ENCODE peak calls at places on chromosomes 7 and 10, in six cellular contexts. One of them, this sample, is unnamed.

GRCh38 chr7:83148776-83149175 is 13.9 kb downstream of the PCLO start:
- DNase-seq in adrenal gland: no peak
- DNase-seq in H1: no peak
- DNase-seq in A549: peak
- DNase-seq in transverse colon: no peak
- DNase-seq in prostate gland: no peak
- DNase-seq in this sample: no peak

GRCh38 chr10:75358835-75359421 is 42.6 kb downstream of the ZNF503 start:
- DNase-seq in adrenal gland: peak
- DNase-seq in H1: no peak
- DNase-seq in A549: peak
- DNase-seq in transverse colon: no peak
- DNase-seq in prostate gland: no peak
- DNase-seq in this sample: no peak

GRCh38 chr7:108055541-108056135 is 52.7 kb upstream of the LAMB1 start:
- DNase-seq in adrenal gland: no peak
- DNase-seq in H1: no peak
- DNase-seq in A549: no peak
- DNase-seq in transverse colon: no peak
- DNase-seq in prostate gland: no peak
- DNase-seq in this sample: no peak

GRCh38 chr7:44977304-44977858 is 1.4 kb downstream of the MYO1G start:
- DNase-seq in adrenal gland: no peak
- DNase-seq in H1: no peak
- DNase-seq in A549: no peak
- DNase-seq in transverse colon: no peak
- DNase-seq in prostate gland: no peak
- DNase-seq in this sample: no peak

GRCh38 chr7:146499970-146500369 is 383.4 kb downstream of the CNTNAP2 start:
- DNase-seq in adrenal gland: no peak
- DNase-seq in H1: no peak
- DNase-seq in A549: no peak
- DNase-seq in transverse colon: no peak
- DNase-seq in prostate gland: no peak
- DNase-seq in this sample: no peak

GRCh38 chr10:72079356-72079755 is 9.0 kb downstream of the SPOCK2 start:
- DNase-seq in adrenal gland: no peak
- DNase-seq in H1: no peak
- DNase-seq in A549: no peak
- DNase-seq in transverse colon: no peak
- DNase-seq in prostate gland: no peak
- DNase-seq in this sample: no peak

GRCh38 chr7:47100815-47101435 is 481.0 kb downstream of the TNS3 start:
- DNase-seq in adrenal gland: peak
- DNase-seq in H1: peak
- DNase-seq in A549: peak
- DNase-seq in transverse colon: peak
- DNase-seq in prostate gland: no peak
- DNase-seq in this sample: no peak

GRCh38 chr7:4738711-4739527 is 36.5 kb upstream of the AP5Z1 start:
- DNase-seq in adrenal gland: peak
- DNase-seq in H1: peak
- DNase-seq in A549: peak
- DNase-seq in transverse colon: no peak
- DNase-seq in prostate gland: no peak
- DNase-seq in this sample: no peak

DNA sequence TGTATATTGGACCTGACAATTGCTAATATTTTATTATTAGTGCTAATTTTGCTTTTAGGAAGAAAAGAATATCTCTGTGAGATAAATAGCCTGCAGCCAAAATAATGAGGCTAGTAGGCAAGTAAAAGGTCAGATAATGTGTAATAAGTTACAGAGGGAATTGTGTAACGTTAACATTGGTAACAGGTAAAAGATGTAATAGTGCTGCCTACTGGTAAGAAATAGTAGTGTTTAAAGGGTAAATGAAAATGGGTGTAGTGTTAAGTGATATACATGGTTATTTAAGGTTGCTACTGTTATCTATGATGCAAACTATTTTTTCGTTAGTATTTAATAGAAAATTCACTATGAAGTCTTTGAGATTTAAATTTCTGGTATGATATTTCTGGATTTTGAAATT is 9.2 kb upstream of the FOXP2 start:
- DNase-seq in adrenal gland: no peak
- DNase-seq in H1: no peak
- DNase-seq in A549: peak
- DNase-seq in transverse colon: no peak
- DNase-seq in prostate gland: no peak
- DNase-seq in this sample: no peak
- TF ChIP-seq CTCF in adrenal gland: no peak
- TF ChIP-seq CTCF in H1: peak
- TF ChIP-seq CTCF in A549: peak
- TF ChIP-seq CTCF in transverse colon: peak
- TF ChIP-seq CTCF in prostate gland: no peak
- TF ChIP-seq CTCF in this sample: peak

GRCh38 chr10:67858971-67859370 is 21.0 kb upstream of the DNAJC12 start:
- DNase-seq in adrenal gland: no peak
- DNase-seq in H1: no peak
- DNase-seq in A549: no peak
- DNase-seq in transverse colon: no peak
- DNase-seq in prostate gland: no peak
- DNase-seq in this sample: no peak

GRCh38 chr10:67849331-67850011 is 11.5 kb upstream of the DNAJC12 start:
- DNase-seq in adrenal gland: peak
- DNase-seq in H1: peak
- DNase-seq in A549: peak
- DNase-seq in transverse colon: peak
- DNase-seq in prostate gland: peak
- DNase-seq in this sample: peak

GRCh38 chr10:67851229-67851628 is 13.2 kb upstream of the DNAJC12 start:
- DNase-seq in adrenal gland: no peak
- DNase-seq in H1: no peak
- DNase-seq in A549: no peak
- DNase-seq in transverse colon: no peak
- DNase-seq in prostate gland: no peak
- DNase-seq in this sample: no peak

DNA sequence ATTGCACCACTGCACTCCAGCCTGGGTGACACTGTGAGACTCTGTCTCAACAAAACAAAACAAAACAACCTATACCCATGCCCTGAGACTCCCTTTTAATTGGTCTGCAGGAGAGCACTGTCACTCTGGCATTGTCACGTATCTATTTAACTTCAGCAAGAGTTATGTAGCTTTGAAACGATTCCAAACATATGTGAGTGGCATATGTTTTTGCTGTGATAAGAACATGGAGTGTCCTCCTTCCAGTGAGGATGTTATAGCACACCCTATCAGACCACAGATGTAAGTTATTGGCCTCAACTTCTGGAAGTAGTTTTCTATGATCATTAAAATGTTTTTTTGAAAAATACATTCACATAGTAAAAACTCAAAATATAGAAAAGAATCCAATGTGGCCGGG is 15.5 kb upstream of the DNAJC12 start:
- DNase-seq in adrenal gland: no peak
- DNase-seq in H1: no peak
- DNase-seq in A549: no peak
- DNase-seq in transverse colon: no peak
- DNase-seq in prostate gland: no peak
- DNase-seq in this sample: no peak
- TF ChIP-seq POLR2A in adrenal gland: no peak
- TF ChIP-seq POLR2A in H1: no peak
- TF ChIP-seq POLR2A in A549: no peak
- TF ChIP-seq POLR2A in transverse colon: no peak
- TF ChIP-seq POLR2A in prostate gland: no peak
- TF ChIP-seq POLR2A in this sample: no peak

GRCh38 chr7:79244482-79244881 is 209.0 kb downstream of the MAGI2 start:
- DNase-seq in adrenal gland: peak
- DNase-seq in H1: no peak
- DNase-seq in A549: no peak
- DNase-seq in transverse colon: no peak
- DNase-seq in prostate gland: no peak
- DNase-seq in this sample: no peak
- TF ChIP-seq CTCF in adrenal gland: no peak
- TF ChIP-seq CTCF in H1: no peak
- TF ChIP-seq CTCF in A549: no peak
- TF ChIP-seq CTCF in transverse colon: no peak
- TF ChIP-seq CTCF in prostate gland: no peak
- TF ChIP-seq CTCF in this sample: no peak

DNA sequence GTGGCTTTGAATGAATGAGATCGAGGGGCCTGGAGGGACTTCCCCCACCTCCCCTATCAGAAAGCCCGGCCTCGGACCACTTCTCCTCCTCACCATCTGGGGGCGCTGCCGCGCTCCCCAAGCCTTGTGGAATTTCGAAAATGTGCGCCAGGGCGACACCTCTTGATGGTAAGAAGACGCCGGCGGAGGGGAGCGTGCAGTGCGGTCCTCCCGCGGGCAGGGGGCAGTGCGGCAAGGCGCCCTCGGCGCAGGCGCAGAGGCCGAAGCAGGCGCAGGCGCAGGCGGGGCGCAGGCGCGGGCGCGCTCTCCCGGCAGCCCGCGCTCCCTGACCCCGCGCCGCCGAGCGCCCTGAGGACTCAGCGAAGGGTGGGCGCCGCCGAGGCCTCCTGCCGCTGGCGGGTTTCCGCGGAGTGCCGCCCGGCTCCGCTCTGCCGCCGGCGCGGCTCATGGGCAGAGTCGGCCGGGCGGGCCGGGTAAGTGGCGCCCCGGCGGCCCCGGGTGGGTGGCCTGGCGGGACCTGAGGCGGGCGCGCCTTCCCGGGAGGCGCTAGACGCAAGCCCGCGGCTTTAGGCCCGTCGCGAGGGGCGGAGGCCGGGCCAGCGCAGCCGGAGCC is at the start of gene RBM17:
- DNase-seq in adrenal gland: peak
- DNase-seq in H1: peak
- DNase-seq in A549: peak
- DNase-seq in transverse colon: peak
- DNase-seq in prostate gland: peak
- DNase-seq in this sample: peak
- TF ChIP-seq POLR2A in adrenal gland: peak
- TF ChIP-seq POLR2A in H1: no peak
- TF ChIP-seq POLR2A in A549: peak
- TF ChIP-seq POLR2A in transverse colon: no peak
- TF ChIP-seq POLR2A in prostate gland: peak
- TF ChIP-seq POLR2A in this sample: peak

GRCh38 chr10:91910467-91910866 is 1.2 kb upstream of the FGFBP3 start:
- DNase-seq in adrenal gland: no peak
- DNase-seq in H1: no peak
- DNase-seq in A549: no peak
- DNase-seq in transverse colon: no peak
- DNase-seq in prostate gland: no peak
- DNase-seq in this sample: no peak

GRCh38 chr10:91909178-91909677 is at the start of gene FGFBP3:
- DNase-seq in adrenal gland: peak
- DNase-seq in H1: peak
- DNase-seq in A549: peak
- DNase-seq in transverse colon: peak
- DNase-seq in prostate gland: no peak
- DNase-seq in this sample: no peak

GRCh38 chr10:91907033-91907594 is 2.2 kb downstream of the FGFBP3 start:
- DNase-seq in adrenal gland: no peak
- DNase-seq in H1: no peak
- DNase-seq in A549: no peak
- DNase-seq in transverse colon: no peak
- DNase-seq in prostate gland: no peak
- DNase-seq in this sample: no peak

GRCh38 chr10:91907914-91908357 is 1.4 kb downstream of the FGFBP3 start:
- DNase-seq in adrenal gland: no peak
- DNase-seq in H1: no peak
- DNase-seq in A549: peak
- DNase-seq in transverse colon: no peak
- DNase-seq in prostate gland: no peak
- DNase-seq in this sample: no peak

GRCh38 chr10:91908358-91909177 is 718 bp downstream of the FGFBP3 start:
- DNase-seq in adrenal gland: peak
- DNase-seq in H1: peak
- DNase-seq in A549: peak
- DNase-seq in transverse colon: peak
- DNase-seq in prostate gland: peak
- DNase-seq in this sample: peak
- TF ChIP-seq CTCF in adrenal gland: no peak
- TF ChIP-seq CTCF in H1: peak
- TF ChIP-seq CTCF in A549: peak
- TF ChIP-seq CTCF in transverse colon: peak
- TF ChIP-seq CTCF in prostate gland: no peak
- TF ChIP-seq CTCF in this sample: peak

DNA sequence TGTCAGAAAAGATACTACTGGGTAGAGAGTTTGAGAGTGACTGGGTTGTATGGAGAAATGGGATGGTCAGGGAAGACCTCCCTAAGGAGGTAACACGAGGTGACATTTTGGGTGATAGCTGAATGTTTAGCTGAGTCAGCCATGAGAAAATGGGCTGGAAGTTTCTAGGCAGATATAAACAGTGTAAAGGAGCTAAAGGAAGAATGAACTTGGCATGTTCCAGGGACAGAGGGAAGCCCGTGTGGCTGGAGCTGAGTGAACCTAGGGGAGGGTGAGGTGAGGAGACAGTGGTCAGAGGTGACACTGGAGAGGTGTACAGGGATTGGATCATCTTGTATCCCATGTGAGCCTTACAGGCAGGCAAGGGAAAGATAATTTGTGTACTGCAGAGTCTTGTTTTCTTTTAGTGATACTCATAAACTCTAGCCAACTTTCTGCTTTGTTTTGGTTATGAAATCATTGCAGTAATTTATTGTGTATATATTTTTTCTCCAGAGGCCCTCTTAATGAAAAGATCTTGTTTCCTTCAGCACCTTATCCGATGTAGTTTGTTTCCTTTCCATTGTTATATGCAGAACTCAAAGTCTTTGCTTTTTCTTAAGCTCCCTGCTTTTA is 1.8 kb downstream of the STARD3NL start:
- DNase-seq in adrenal gland: peak
- DNase-seq in H1: no peak
- DNase-seq in A549: no peak
- DNase-seq in transverse colon: no peak
- DNase-seq in prostate gland: peak
- DNase-seq in this sample: no peak
- TF ChIP-seq POLR2A in adrenal gland: no peak
- TF ChIP-seq POLR2A in H1: no peak
- TF ChIP-seq POLR2A in A549: no peak
- TF ChIP-seq POLR2A in transverse colon: no peak
- TF ChIP-seq POLR2A in prostate gland: no peak
- TF ChIP-seq POLR2A in this sample: no peak

DNA sequence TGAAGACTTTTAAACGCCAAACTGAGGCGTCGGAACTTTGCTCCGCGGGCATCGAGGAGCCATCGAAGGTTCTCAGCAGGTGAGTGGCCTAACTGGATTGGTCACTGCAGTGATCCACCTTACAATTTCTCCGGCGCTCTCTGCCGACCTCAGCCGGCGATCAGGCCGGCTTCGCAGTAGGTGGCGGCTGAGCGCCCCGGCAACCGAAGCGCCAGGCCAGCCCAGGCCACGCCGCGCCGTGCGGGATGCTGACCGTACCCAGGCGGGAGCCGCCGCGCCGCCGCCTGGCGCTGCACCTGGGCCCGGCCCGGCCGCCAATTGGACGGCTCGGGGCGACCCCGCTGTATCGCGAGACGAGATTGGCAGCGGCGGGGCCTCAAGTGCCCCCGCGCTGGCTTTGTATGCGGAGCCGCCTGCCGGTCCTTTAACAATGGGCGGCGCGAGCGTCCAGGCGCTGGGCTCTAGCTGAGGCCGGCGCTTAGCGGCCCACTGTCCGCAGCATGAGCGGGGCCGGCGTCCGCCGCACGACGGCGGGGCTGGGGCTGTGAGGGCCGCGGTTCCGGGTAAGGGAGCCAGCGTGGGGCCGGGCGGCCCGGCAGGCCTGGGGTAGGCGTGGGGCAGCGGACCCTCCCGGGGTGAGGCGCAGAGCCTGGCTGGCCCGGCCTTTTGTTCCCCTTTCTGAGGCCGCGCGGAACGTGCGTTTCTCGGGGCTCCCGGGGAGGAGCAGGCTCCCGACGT is at the start of gene CCNJ:
- DNase-seq in adrenal gland: peak
- DNase-seq in H1: peak
- DNase-seq in A549: peak
- DNase-seq in transverse colon: peak
- DNase-seq in prostate gland: peak
- DNase-seq in this sample: peak
- TF ChIP-seq CTCF in adrenal gland: no peak
- TF ChIP-seq CTCF in H1: no peak
- TF ChIP-seq CTCF in A549: no peak
- TF ChIP-seq CTCF in transverse colon: peak
- TF ChIP-seq CTCF in prostate gland: no peak
- TF ChIP-seq CTCF in this sample: no peak